ENCODE peak calls at places on chromosomes 3 and 15, in four cellular contexts. One of them, this sample, is unnamed.

GRCh38 chr15:47432831-47433230 is 284.5 kb upstream of the SEMA6D start:
- DNase-seq in HCT116: no peak
- DNase-seq in mammary epithelial cell: no peak
- DNase-seq in IMR-90: peak; percentile 53
- DNase-seq in this sample: no peak

GRCh38 chr15:101162701-101163483 is 89.0 kb downstream of the CHSY1 start:
- DNase-seq in mammary epithelial cell: no peak
- DNase-seq in IMR-90: no peak
- DNase-seq in HCT116: no peak
- DNase-seq in this sample: no peak

GRCh38 chr15:59104602-59104911 is 389 bp upstream of the CCNB2 start:
- DNase-seq in HCT116: no peak
- DNase-seq in IMR-90: no peak
- DNase-seq in mammary epithelial cell: no peak
- DNase-seq in this sample: no peak

GRCh38 chr3:133799794-133800585 is 5.6 kb upstream of the SRPRB start:
- DNase-seq in IMR-90: peak; percentile 47
- DNase-seq in HCT116: no peak
- DNase-seq in mammary epithelial cell: peak; percentile 94
- DNase-seq in this sample: no peak

GRCh38 chr3:188947401-188947982 is 224.3 kb upstream of the TPRG1 start:
- DNase-seq in IMR-90: peak; percentile 63
- DNase-seq in HCT116: peak; percentile 73
- DNase-seq in mammary epithelial cell: peak; percentile 85
- DNase-seq in this sample: peak; percentile 77

GRCh38 chr15:81480645-81481053 is 106.6 kb upstream of the TMC3 start:
- DNase-seq in mammary epithelial cell: peak; percentile 27
- DNase-seq in HCT116: peak; percentile 24
- DNase-seq in IMR-90: peak; percentile 69
- DNase-seq in this sample: peak; percentile 70

GRCh38 chr3:130604806-130605205 is 87.8 kb downstream of the COL6A6 start:
- DNase-seq in mammary epithelial cell: no peak
- DNase-seq in HCT116: no peak
- DNase-seq in IMR-90: no peak
- DNase-seq in this sample: no peak

GRCh38 chr15:63950911-63951481 is 95.3 kb downstream of the DAPK2 start:
- DNase-seq in mammary epithelial cell: peak; percentile 82
- DNase-seq in HCT116: no peak
- DNase-seq in IMR-90: peak; percentile 87
- DNase-seq in this sample: peak; percentile 12

GRCh38 chr15:100836501-100836900 is 43.1 kb upstream of the ALDH1A3 start:
- DNase-seq in mammary epithelial cell: no peak
- DNase-seq in HCT116: no peak
- DNase-seq in IMR-90: no peak
- DNase-seq in this sample: no peak

GRCh38 chr3:198018416-198018815 is 58.4 kb downstream of the LMLN start:
- DNase-seq in HCT116: no peak
- DNase-seq in mammary epithelial cell: no peak
- DNase-seq in IMR-90: no peak
- DNase-seq in this sample: no peak

GRCh38 chr15:90814193-90814811 is 54.1 kb upstream of the FURIN start:
- DNase-seq in IMR-90: peak; percentile 38
- DNase-seq in mammary epithelial cell: peak; percentile 28
- DNase-seq in HCT116: no peak
- DNase-seq in this sample: no peak

GRCh38 chr3:143533391-143533790 is 314.9 kb downstream of the SLC9A9 start:
- DNase-seq in mammary epithelial cell: no peak
- DNase-seq in HCT116: no peak
- DNase-seq in IMR-90: no peak
- DNase-seq in this sample: no peak

GRCh38 chr3:173748140-173748539 is 350.6 kb downstream of the NLGN1 start:
- DNase-seq in IMR-90: no peak
- DNase-seq in mammary epithelial cell: no peak
- DNase-seq in HCT116: no peak
- DNase-seq in this sample: peak; percentile 83

GRCh38 chr15:58453931-58454793 is 22.4 kb downstream of the LIPC start:
- DNase-seq in HCT116: no peak
- DNase-seq in mammary epithelial cell: no peak
- DNase-seq in IMR-90: no peak
- DNase-seq in this sample: no peak

GRCh38 chr3:45224824-45225464 is 1.1 kb downstream of the TMEM158 start:
- DNase-seq in HCT116: no peak
- DNase-seq in mammary epithelial cell: peak; percentile 55
- DNase-seq in IMR-90: peak; percentile 78
- DNase-seq in this sample: peak; percentile 64

GRCh38 chr3:131174752-131175151 is 148.1 kb downstream of the NEK11 start:
- DNase-seq in HCT116: no peak
- DNase-seq in IMR-90: no peak
- DNase-seq in mammary epithelial cell: peak; percentile 30
- DNase-seq in this sample: no peak

GRCh38 chr15:41557673-41558399 is 1.2 kb upstream of the TYRO3 start:
- DNase-seq in IMR-90: peak; percentile 67
- DNase-seq in mammary epithelial cell: peak; percentile 49
- DNase-seq in HCT116: peak; percentile 52
- DNase-seq in this sample: peak; percentile 82

GRCh38 chr3:28934135-28934813 is 346.6 kb upstream of the RBMS3 start:
- DNase-seq in HCT116: no peak
- DNase-seq in mammary epithelial cell: no peak
- DNase-seq in IMR-90: no peak
- DNase-seq in this sample: no peak

GRCh38 chr3:122000936-122001605 is 21.0 kb downstream of the ILDR1 start:
- DNase-seq in IMR-90: no peak
- DNase-seq in HCT116: no peak
- DNase-seq in mammary epithelial cell: no peak
- DNase-seq in this sample: no peak

GRCh38 chr15:90617171-90617570 is 87.4 kb downstream of the CRTC3 start:
- DNase-seq in mammary epithelial cell: no peak
- DNase-seq in IMR-90: peak; percentile 53
- DNase-seq in HCT116: no peak
- DNase-seq in this sample: no peak

GRCh38 chr3:155647988-155648591 is 96.8 kb downstream of the PLCH1 start:
- DNase-seq in IMR-90: no peak
- DNase-seq in HCT116: no peak
- DNase-seq in mammary epithelial cell: no peak
- DNase-seq in this sample: no peak

GRCh38 chr3:46998121-46998851 is 18.8 kb downstream of the NBEAL2 start:
- DNase-seq in HCT116: peak; percentile 59
- DNase-seq in mammary epithelial cell: peak; percentile 50
- DNase-seq in IMR-90: peak; percentile 18
- DNase-seq in this sample: peak; percentile 48

GRCh38 chr3:65963787-65964707 is 74.7 kb downstream of the MAGI1 start:
- DNase-seq in HCT116: peak; percentile 90
- DNase-seq in IMR-90: peak; percentile 93
- DNase-seq in mammary epithelial cell: peak; percentile 91
- DNase-seq in this sample: peak; percentile 94

GRCh38 chr15:70347766-70348558 is 250.2 kb upstream of the TLE3 start:
- DNase-seq in HCT116: no peak
- DNase-seq in IMR-90: no peak
- DNase-seq in mammary epithelial cell: no peak
- DNase-seq in this sample: no peak

GRCh38 chr3:53420831-53421230 is 73.5 kb upstream of the DCP1A start:
- DNase-seq in IMR-90: no peak
- DNase-seq in HCT116: no peak
- DNase-seq in mammary epithelial cell: no peak
- DNase-seq in this sample: no peak

GRCh38 chr3:32832193-32832592 is 14.4 kb downstream of the TRIM71 start:
- DNase-seq in HCT116: no peak
- DNase-seq in IMR-90: no peak
- DNase-seq in mammary epithelial cell: no peak
- DNase-seq in this sample: no peak

DNA sequence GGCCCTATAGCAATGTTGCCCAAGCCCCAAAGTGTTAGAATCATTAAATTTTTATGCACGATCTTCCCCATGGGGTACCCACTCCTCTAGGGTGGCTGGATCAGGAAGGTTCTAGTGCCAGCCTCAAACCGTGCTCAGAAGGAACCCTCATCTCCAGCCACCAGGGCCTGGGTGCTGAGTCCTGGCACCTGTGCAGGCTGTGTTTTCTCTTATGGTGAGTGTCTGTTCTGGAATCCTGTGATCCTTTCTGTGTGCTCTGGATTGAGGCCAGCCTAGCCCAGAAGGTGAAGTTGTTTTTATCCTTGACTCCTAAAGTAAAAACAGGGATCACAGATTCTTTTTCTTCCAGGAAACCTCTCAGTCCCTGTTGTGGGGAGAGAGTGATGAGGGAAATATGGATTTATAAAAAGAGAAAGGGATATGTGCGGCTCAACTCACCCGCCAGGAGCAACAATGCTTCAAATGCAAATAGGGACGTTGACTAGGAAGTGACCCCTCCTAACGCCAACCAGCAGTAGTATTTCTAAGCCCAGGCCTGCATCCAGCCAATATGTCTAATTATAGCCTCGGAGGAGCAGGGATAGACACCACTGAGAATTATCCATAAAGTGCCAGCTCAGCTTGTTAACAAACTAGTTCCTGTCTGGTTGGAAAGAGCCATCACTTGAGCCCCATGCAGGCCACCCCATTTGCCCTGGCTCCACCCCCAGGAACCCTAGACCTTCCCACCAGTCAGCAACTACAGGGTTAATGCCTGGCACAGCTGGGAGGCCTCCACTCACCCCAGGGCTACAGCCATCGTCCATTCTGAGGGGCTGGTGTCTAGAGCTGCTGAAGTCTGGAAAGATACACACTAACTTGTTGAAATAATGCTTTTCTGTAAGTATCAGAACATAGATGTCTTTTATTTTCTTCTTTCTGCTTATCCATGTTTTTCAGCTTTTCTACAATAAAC is 513.5 kb upstream of the PROK2 start:
- DNase-seq in IMR-90: no peak
- DNase-seq in HCT116: no peak
- DNase-seq in mammary epithelial cell: no peak
- DNase-seq in this sample: no peak
- TF ChIP-seq CTCF in IMR-90: no peak
- TF ChIP-seq CTCF in HCT116: no peak
- TF ChIP-seq CTCF in mammary epithelial cell: no peak
- TF ChIP-seq CTCF in this sample: no peak

DNA sequence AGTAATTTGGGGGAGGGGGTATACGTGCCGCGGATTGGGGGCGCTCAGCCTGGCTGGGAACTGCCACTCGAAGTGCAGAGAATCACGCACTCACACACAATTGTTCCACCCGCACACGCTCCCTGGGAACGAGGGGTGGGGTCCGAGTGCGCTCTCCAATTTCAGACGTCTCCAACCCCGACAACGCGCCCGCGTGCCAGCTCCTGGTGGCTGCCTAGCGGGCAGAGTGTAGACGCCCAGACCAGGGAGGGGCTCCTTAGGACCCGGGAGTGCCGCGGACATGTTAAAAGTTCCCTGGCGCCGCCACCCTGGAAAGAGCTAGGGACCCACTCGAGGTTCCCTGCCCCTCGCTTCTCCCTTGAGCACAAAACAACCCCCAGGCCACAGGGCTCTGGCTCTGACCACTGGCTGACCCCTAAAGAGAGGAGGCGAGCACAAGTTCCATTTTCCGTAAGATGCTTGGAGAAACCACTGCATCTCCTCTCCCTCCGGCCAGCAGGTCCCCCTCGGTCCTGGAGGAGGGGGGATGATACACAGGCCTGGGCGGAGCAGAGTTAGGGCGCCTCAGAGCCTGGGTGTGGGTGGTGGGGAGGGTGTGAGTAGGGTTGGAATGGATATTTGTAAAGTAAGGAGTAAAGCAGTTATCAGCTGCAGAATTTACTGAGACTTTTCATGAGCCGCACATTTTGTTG is 897 bp upstream of the ANKRD63 start:
- DNase-seq in mammary epithelial cell: no peak
- DNase-seq in HCT116: no peak
- DNase-seq in IMR-90: no peak
- DNase-seq in this sample: no peak
- H3K4me2 ChIP-seq in mammary epithelial cell: no peak overlapping the region
- H3K4me2 ChIP-seq in HCT116: peak overlapping the region; percentile 87
- H3K4me2 ChIP-seq in IMR-90: no peak overlapping the region
- H3K4me2 ChIP-seq in this sample: no peak overlapping the region

GRCh38 chr3:11507719-11508118 is 136.0 kb downstream of the VGLL4 start:
- DNase-seq in IMR-90: peak; percentile 59
- DNase-seq in HCT116: no peak
- DNase-seq in mammary epithelial cell: no peak
- DNase-seq in this sample: no peak

GRCh38 chr3:11513817-11514135 is 129.9 kb downstream of the VGLL4 start:
- DNase-seq in IMR-90: no peak
- DNase-seq in HCT116: no peak
- DNase-seq in mammary epithelial cell: no peak
- DNase-seq in this sample: no peak

GRCh38 chr3:11508346-11509174 is 135.2 kb downstream of the VGLL4 start:
- DNase-seq in IMR-90: no peak
- DNase-seq in mammary epithelial cell: no peak
- DNase-seq in HCT116: no peak
- DNase-seq in this sample: no peak

GRCh38 chr3:11510001-11510760 is 133.5 kb downstream of the VGLL4 start:
- DNase-seq in HCT116: no peak
- DNase-seq in mammary epithelial cell: no peak
- DNase-seq in IMR-90: no peak
- DNase-seq in this sample: no peak

GRCh38 chr3:11509175-11510000 is 134.3 kb downstream of the VGLL4 start:
- DNase-seq in IMR-90: peak; percentile 96
- DNase-seq in mammary epithelial cell: no peak
- DNase-seq in HCT116: no peak
- DNase-seq in this sample: peak; percentile 89
- TF ChIP-seq CTCF in IMR-90: no peak
- TF ChIP-seq CTCF in mammary epithelial cell: no peak
- TF ChIP-seq CTCF in HCT116: no peak
- TF ChIP-seq CTCF in this sample: no peak

GRCh38 chr3:14413381-14414071 is 11.1 kb downstream of the SLC6A6 start:
- DNase-seq in IMR-90: peak; percentile 79
- DNase-seq in mammary epithelial cell: no peak
- DNase-seq in HCT116: no peak
- DNase-seq in this sample: no peak
- H3K4me2 ChIP-seq in IMR-90: peak overlapping the region; percentile 25
- H3K4me2 ChIP-seq in mammary epithelial cell: no peak overlapping the region
- H3K4me2 ChIP-seq in HCT116: no peak overlapping the region
- H3K4me2 ChIP-seq in this sample: no peak overlapping the region

DNA sequence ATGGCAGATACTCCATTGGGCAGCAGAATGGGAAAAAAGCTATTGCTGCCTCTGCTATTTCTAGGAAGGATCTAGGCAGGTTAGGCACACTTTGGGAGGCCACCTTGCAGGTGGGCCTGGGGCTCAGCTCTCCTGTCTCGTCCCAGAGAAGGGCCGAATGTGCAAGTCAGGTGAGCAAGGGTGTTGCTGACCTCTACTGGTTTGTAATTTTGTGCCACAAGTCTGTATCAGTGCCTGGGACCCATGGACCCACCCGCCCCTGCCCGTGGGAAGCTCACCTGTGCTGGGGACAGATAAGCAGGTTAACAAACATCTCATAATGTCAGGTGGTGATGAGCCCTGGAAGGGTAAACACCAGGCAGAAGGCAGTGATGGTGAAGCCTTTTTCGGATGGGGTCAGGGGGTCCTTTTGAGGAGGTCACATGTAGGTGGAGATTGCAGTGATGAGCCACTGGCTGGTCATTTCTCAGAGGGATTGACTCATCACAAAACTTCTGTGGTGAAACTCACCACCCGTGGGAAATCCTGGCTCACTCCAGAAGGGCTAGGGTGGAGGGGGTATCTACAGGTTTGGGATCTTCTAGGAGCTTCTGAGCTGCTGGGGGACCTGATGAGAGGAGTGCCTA is 161.3 kb downstream of the KLF13 start:
- DNase-seq in HCT116: no peak
- DNase-seq in IMR-90: peak; percentile 43
- DNase-seq in mammary epithelial cell: peak; percentile 46
- DNase-seq in this sample: no peak
- TF ChIP-seq CTCF in HCT116: no peak
- TF ChIP-seq CTCF in IMR-90: peak; percentile 10
- TF ChIP-seq CTCF in mammary epithelial cell: no peak
- TF ChIP-seq CTCF in this sample: no peak

This sample was measured in endothelial cell of umbilical vein.